ENCODE peak calls at places on chromosomes 16 and 17, in five cellular contexts. E, X, O, N and H are unnamed samples.

GRCh38 chr16:3583303-3584038 is 6.3 kb upstream of the NLRC3 start:
- DNase-seq in E (no peak), X (no peak), O (no peak), N (no peak), H (no peak)

GRCh38 chr17:64150237-64151015 is 20.5 kb upstream of the ERN1 start:
- DNase-seq in E (no peak), X (no peak), O (no peak), N (no peak), H (no peak)

GRCh38 chr17:40901981-40902862 is 17.2 kb upstream of the KRT20 start:
- DNase-seq in E (no peak), X (no peak), O (no peak), N (no peak), H (no peak)

GRCh38 chr17:55410722-55411462 is 10.7 kb downstream of the MMD start:
- DNase-seq in E (no peak), X (no peak), O (no peak), N (no peak), H (no peak)

GRCh38 chr17:27817731-27818130 is 17.4 kb upstream of the NOS2 start:
- DNase-seq in E (no peak), X (no peak), O (no peak), N (no peak), H (no peak)

GRCh38 chr16:13426279-13426678 is 493.7 kb upstream of the ERCC4 start:
- DNase-seq in E (no peak), X (no peak), O (no peak), N (no peak), H (no peak)

GRCh38 chr16:3992297-3993051 is 112.0 kb upstream of the CREBBP start:
- DNase-seq in E (no peak), X (no peak), O (no peak), N (no peak), H (no peak)

GRCh38 chr16:31471241-31471874 is 594 bp upstream of the TGFB1I1 start:
- DNase-seq in E (no peak), X (no peak), O (peak; percentile 30), N (no peak), H (no peak)

GRCh38 chr16:85437161-85438052 is 175.7 kb upstream of the GSE1 start:
- DNase-seq in E (no peak), X (no peak), O (no peak), N (no peak), H (no peak)